ENCODE peak calls at places on chromosome 17, in nine cellular contexts. L is A549; E is astrocyte of the cerebellum; X is esophagus squamous epithelium; G is CD8-positive, alpha-beta T cell; M is BE2C; D is heart left ventricle; N is A673; Q is thoracic aorta. P is an unnamed sample.

GRCh38 chr17:37107406-37108083 is 158.8 kb downstream of the AATF start:
- DNase-seq in L (no peak), E (peak; percentile 18), X (no peak), G (no peak), M (peak; percentile 50), D (peak; percentile 76), N (no peak), Q (no peak), P (no peak)

GRCh38 chr17:42121066-42121769 is at the start of gene KAT2A:
- DNase-seq in L (peak; percentile 99), E (no peak), X (no peak), G (peak; percentile 78), M (peak; percentile 89), D (peak; percentile 90), N (peak; percentile 82), Q (no peak), P (peak; percentile 86)

GRCh38 chr17:4969551-4970231 is 2.1 kb upstream of the SPAG7 start:
- DNase-seq in L (no peak), E (no peak), X (no peak), G (no peak), M (no peak), D (no peak), N (no peak), Q (no peak), P (no peak)

GRCh38 chr17:19313746-19314651 is 48.5 kb downstream of the B9D1 start:
- DNase-seq in L (no peak), E (no peak), X (no peak), G (no peak), M (no peak), D (no peak), N (no peak), Q (no peak), P (no peak)

GRCh38 chr17:65530985-65531507 is 30.4 kb downstream of the AXIN2 start:
- DNase-seq in L (no peak), E (no peak), X (no peak), G (no peak), M (no peak), D (peak; percentile 68), N (no peak), Q (no peak), P (no peak)

GRCh38 chr17:19724501-19725420 is 8.4 kb upstream of the SLC47A2 start:
- DNase-seq in L (no peak), E (no peak), X (no peak), G (peak; percentile 50), M (no peak), D (peak; percentile 78), N (no peak), Q (no peak), P (peak; percentile 37)

GRCh38 chr17:79831367-79832210 is 7.7 kb downstream of the CBX4 start:
- DNase-seq in L (no peak), E (no peak), X (no peak), G (no peak), M (no peak), D (peak; percentile 81), N (no peak), Q (no peak), P (no peak)

GRCh38 chr17:80441598-80442304 is 26.8 kb downstream of the ENDOV start:
- DNase-seq in L (no peak), E (no peak), X (no peak), G (no peak), M (no peak), D (no peak), N (no peak), Q (no peak), P (no peak)

DNA sequence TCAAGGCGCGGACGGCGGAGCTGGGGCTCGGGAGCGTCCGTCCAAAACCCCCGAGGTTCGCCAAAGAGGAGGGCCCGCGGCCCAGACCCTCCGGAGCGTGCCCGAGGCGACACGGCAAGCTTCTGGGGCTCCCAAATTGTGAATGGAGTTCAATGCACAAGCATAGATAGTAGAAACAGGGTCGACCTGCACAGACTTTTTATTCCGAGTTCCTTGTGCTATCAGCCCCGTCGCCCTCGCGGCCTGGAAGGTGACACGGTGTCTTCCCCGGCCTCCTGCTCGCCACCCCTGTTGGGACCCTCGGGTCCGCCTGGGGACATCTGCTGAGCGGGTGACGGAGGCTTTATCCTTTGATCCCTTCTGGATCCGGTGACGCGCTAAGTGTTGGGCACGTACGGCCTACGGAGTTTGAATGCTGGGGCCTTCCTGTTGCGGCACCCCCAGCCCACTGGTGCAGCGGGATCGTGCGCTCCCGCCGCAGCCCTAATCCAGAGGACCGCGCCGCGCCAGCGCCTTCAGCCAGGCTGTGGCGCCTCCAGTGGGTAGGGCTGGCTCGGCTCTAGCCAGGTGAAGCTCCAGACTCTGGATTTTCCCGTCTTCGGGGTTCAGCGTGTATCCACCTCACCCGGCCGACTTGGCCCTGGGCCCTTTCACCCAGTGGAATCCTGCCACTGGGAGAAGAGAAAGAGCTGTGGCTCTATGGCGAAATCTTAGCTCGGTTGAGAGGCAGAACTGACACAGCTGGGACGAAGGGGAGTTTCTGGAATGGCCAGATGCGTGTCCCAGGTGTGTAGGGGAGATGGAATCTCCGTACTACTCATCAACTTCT is 17.0 kb upstream of the NTN1 start:
- DNase-seq in L (no peak), E (no peak), X (no peak), G (no peak), M (no peak), D (no peak), N (no peak), Q (no peak), P (no peak)
- H3K4me3 ChIP-seq in L (no peak overlapping the region), E (peak overlapping the region; percentile 9), X (peak overlapping the region; percentile 46), G (peak overlapping the region; percentile 23), M (no peak overlapping the region), D (peak overlapping the region; percentile 34), N (no peak overlapping the region), Q (peak overlapping the region; percentile 82), P (no peak overlapping the region)

GRCh38 chr17:44355310-44355640 is 8.4 kb downstream of the FAM171A2 start:
- DNase-seq in L (no peak), E (no peak), X (no peak), G (no peak), M (no peak), D (no peak), N (no peak), Q (no peak), P (no peak)

GRCh38 chr17:44355642-44356099 is 8.0 kb downstream of the FAM171A2 start:
- DNase-seq in L (no peak), E (no peak), X (no peak), G (no peak), M (no peak), D (no peak), N (no peak), Q (no peak), P (no peak)

GRCh38 chr17:44353656-44354331 is 8.7 kb downstream of the GRN start:
- DNase-seq in L (no peak), E (no peak), X (no peak), G (no peak), M (no peak), D (no peak), N (peak; percentile 24), Q (no peak), P (no peak)

GRCh38 chr17:44356241-44356640 is 7.4 kb downstream of the FAM171A2 start:
- DNase-seq in L (no peak), E (no peak), X (no peak), G (no peak), M (no peak), D (no peak), N (no peak), Q (no peak), P (no peak)

DNA sequence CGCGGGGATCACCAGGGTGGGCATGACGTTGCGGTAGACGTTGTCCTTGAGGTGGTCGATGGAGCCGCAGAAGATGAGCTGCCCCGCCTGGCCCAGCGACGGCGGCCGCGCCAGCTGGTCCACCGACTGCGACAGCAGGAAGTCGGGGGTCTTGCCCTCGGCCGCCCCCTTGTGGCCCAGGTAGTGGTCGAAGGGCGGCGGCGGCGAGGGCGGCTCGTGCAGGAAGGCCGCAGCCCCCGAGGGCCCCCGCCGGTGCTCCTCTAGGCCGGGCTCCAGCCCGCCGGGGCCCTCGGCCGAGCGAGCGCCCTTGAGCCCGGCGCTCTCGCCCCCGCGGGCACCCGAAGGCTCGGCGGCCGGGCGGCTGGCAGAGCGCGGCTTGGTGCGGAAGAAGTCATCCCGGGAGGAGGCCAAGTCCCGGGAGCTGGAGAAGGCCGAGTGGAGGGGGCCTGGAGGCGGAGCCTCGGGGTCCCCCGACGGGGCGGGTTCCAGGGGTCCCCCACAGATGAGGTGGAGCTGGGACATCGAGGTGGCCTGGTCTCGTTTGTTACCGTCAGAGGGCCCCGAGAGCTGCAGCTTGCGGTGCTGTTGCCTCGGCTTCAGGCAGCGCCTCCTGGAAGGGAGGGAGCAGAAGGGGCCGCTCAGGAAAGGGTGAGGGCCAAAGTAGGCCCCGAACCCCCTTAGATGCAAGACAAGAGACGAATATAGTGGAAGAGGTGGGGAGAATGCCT is 8.9 kb downstream of the FAM171A2 start:
- DNase-seq in L (no peak), E (no peak), X (no peak), G (peak; percentile 68), M (no peak), D (peak; percentile 64), N (no peak), Q (no peak), P (peak; percentile 73)
- TF ChIP-seq CTCF in L (peak; percentile 8), E (peak; percentile 19), X (peak; percentile 24), G (peak; percentile 49), M (no peak), D (peak; percentile 56), N (no peak), Q (no peak), P (peak; percentile 59)

GRCh38 chr17:74878658-74879057 is 5.9 kb upstream of the FDXR start:
- DNase-seq in L (no peak), E (no peak), X (no peak), G (no peak), M (no peak), D (no peak), N (no peak), Q (no peak), P (no peak)

GRCh38 chr17:74881073-74881472 is 8.3 kb upstream of the FDXR start:
- DNase-seq in L (no peak), E (no peak), X (no peak), G (no peak), M (no peak), D (no peak), N (no peak), Q (no peak), P (no peak)

GRCh38 chr17:74882517-74883240 is 9.9 kb upstream of the FDXR start:
- DNase-seq in L (no peak), E (no peak), X (no peak), G (no peak), M (no peak), D (no peak), N (no peak), Q (no peak), P (no peak)

GRCh38 chr17:74879308-74879707 is 6.5 kb upstream of the FDXR start:
- DNase-seq in L (no peak), E (no peak), X (no peak), G (no peak), M (no peak), D (no peak), N (no peak), Q (no peak), P (no peak)

DNA sequence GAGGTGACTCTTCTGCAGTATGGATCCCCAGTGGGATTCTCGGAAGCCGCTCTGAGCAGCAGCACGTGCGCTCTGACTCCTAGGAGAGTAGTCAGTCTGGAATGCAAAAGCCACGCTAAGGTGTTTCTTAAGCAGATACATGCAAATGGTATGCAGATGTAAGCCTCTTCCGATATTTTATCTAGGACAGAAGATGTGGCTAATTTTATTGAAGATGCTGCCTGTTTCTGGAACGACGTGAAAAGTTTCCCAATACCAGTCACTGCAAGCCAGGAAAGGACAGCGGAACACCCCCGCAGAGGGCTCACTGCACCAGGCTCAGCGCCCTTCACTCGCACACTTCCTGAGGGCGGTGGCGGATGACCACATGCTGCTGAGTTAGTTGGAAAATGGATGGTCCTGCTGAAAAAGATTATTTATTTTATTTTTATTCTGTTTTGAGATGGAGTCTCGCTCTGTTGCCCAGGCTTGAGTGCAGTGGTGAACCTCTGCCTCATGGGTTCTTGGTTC is 10.1 kb downstream of the FADS6 start:
- DNase-seq in L (no peak), E (no peak), X (no peak), G (no peak), M (no peak), D (peak; percentile 51), N (no peak), Q (no peak), P (no peak)
- H3K4me3 ChIP-seq in L (no peak overlapping the region), E (no peak overlapping the region), X (no peak overlapping the region), G (no peak overlapping the region), M (no peak overlapping the region), D (no peak overlapping the region), N (no peak overlapping the region), Q (no peak overlapping the region), P (no peak overlapping the region)

DNA sequence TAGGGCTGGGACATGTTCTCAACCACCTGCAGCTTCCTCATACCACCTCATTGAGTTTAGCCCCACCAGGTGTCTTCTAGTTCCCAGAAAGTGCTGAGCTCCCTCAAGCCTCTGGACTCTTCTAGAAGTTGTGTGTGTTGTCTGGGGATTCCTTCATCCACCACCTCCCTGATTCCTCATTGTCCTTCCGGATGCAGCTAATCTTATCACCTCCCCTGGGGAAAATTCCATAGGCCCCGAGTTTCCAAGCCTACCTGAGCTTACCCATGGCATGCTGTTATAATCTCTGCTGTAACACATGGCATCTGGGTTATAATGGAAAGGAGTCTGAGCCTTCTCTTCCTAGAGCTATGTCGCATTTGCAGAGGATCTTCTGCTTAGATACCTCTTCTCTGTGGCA is 243.5 kb upstream of the SDK2 start:
- DNase-seq in L (no peak), E (no peak), X (no peak), G (no peak), M (no peak), D (no peak), N (no peak), Q (no peak), P (no peak)
- TF ChIP-seq CTCF in L (no peak), E (no peak), X (no peak), G (no peak), M (no peak), D (no peak), N (no peak), Q (no peak), P (no peak)

P was measured in GM12865.